ENCODE peak calls at places on chromosomes 7 and 10, in ten cellular contexts. One of them, this sample, is unnamed.

GRCh38 chr10:127337801-127338200 is 141.4 kb upstream of the INSYN2A start:
- DNase-seq in Ammon's horn: no peak
- DNase-seq in nucleus accumbens: no peak
- DNase-seq in aorta: no peak
- DNase-seq in hippocampal formation: no peak
- DNase-seq in NCI-H2171: peak; percentile 42
- DNase-seq in stimulated activated CD4-positive, alpha-beta T cell treated with anti-CD3 and anti-CD28 coated beads, Interleukin-2, amount 100 ng/mL, for 48 hours: no peak
- DNase-seq in Panc1: no peak
- DNase-seq in NCI-H187 treated with DMSO at 0.1 percent for 48 hours: no peak
- DNase-seq in epithelial cell of esophagus: no peak
- DNase-seq in this sample: no peak

GRCh38 chr7:127924874-127925273 is 106.4 kb downstream of the LRRC4 start:
- DNase-seq in Ammon's horn: no peak
- DNase-seq in nucleus accumbens: no peak
- DNase-seq in aorta: no peak
- DNase-seq in hippocampal formation: no peak
- DNase-seq in NCI-H2171: no peak
- DNase-seq in stimulated activated CD4-positive, alpha-beta T cell treated with anti-CD3 and anti-CD28 coated beads, Interleukin-2, amount 100 ng/mL, for 48 hours: no peak
- DNase-seq in Panc1: no peak
- DNase-seq in NCI-H187 treated with DMSO at 0.1 percent for 48 hours: no peak
- DNase-seq in epithelial cell of esophagus: no peak
- DNase-seq in this sample: no peak

GRCh38 chr10:4736608-4737007 is 89.4 kb upstream of the AKR1E2 start:
- DNase-seq in Ammon's horn: no peak
- DNase-seq in nucleus accumbens: no peak
- DNase-seq in aorta: no peak
- DNase-seq in hippocampal formation: no peak
- DNase-seq in NCI-H2171: no peak
- DNase-seq in stimulated activated CD4-positive, alpha-beta T cell treated with anti-CD3 and anti-CD28 coated beads, Interleukin-2, amount 100 ng/mL, for 48 hours: no peak
- DNase-seq in Panc1: no peak
- DNase-seq in NCI-H187 treated with DMSO at 0.1 percent for 48 hours: no peak
- DNase-seq in epithelial cell of esophagus: no peak
- DNase-seq in this sample: no peak

GRCh38 chr7:117008849-117009531 is 55.7 kb downstream of the ST7 start:
- DNase-seq in Ammon's horn: no peak
- DNase-seq in nucleus accumbens: no peak
- DNase-seq in aorta: no peak
- DNase-seq in hippocampal formation: no peak
- DNase-seq in NCI-H2171: no peak
- DNase-seq in stimulated activated CD4-positive, alpha-beta T cell treated with anti-CD3 and anti-CD28 coated beads, Interleukin-2, amount 100 ng/mL, for 48 hours: no peak
- DNase-seq in Panc1: no peak
- DNase-seq in NCI-H187 treated with DMSO at 0.1 percent for 48 hours: no peak
- DNase-seq in epithelial cell of esophagus: no peak
- DNase-seq in this sample: no peak

GRCh38 chr7:106392565-106392964 is 107.8 kb upstream of the NAMPT start:
- DNase-seq in Ammon's horn: no peak
- DNase-seq in nucleus accumbens: no peak
- DNase-seq in aorta: no peak
- DNase-seq in hippocampal formation: no peak
- DNase-seq in NCI-H2171: no peak
- DNase-seq in stimulated activated CD4-positive, alpha-beta T cell treated with anti-CD3 and anti-CD28 coated beads, Interleukin-2, amount 100 ng/mL, for 48 hours: no peak
- DNase-seq in Panc1: no peak
- DNase-seq in NCI-H187 treated with DMSO at 0.1 percent for 48 hours: no peak
- DNase-seq in epithelial cell of esophagus: peak; percentile 74
- DNase-seq in this sample: no peak

GRCh38 chr10:34089294-34089693 is 725.8 kb downstream of the PARD3 start:
- DNase-seq in Ammon's horn: no peak
- DNase-seq in nucleus accumbens: no peak
- DNase-seq in aorta: no peak
- DNase-seq in hippocampal formation: no peak
- DNase-seq in NCI-H2171: no peak
- DNase-seq in stimulated activated CD4-positive, alpha-beta T cell treated with anti-CD3 and anti-CD28 coated beads, Interleukin-2, amount 100 ng/mL, for 48 hours: no peak
- DNase-seq in Panc1: no peak
- DNase-seq in NCI-H187 treated with DMSO at 0.1 percent for 48 hours: no peak
- DNase-seq in epithelial cell of esophagus: no peak
- DNase-seq in this sample: no peak

GRCh38 chr7:128347573-128348147 is 4.0 kb upstream of the RBM28 start:
- DNase-seq in Ammon's horn: peak; percentile 72
- DNase-seq in nucleus accumbens: no peak
- DNase-seq in aorta: no peak
- DNase-seq in hippocampal formation: peak; percentile 48
- DNase-seq in NCI-H2171: peak; percentile 1
- DNase-seq in stimulated activated CD4-positive, alpha-beta T cell treated with anti-CD3 and anti-CD28 coated beads, Interleukin-2, amount 100 ng/mL, for 48 hours: no peak
- DNase-seq in Panc1: no peak
- DNase-seq in NCI-H187 treated with DMSO at 0.1 percent for 48 hours: no peak
- DNase-seq in epithelial cell of esophagus: peak; percentile 63
- DNase-seq in this sample: peak; percentile 30

GRCh38 chr7:25711940-25712339 is 440.1 kb upstream of the NFE2L3 start:
- DNase-seq in Ammon's horn: no peak
- DNase-seq in nucleus accumbens: no peak
- DNase-seq in aorta: no peak
- DNase-seq in hippocampal formation: no peak
- DNase-seq in NCI-H2171: no peak
- DNase-seq in stimulated activated CD4-positive, alpha-beta T cell treated with anti-CD3 and anti-CD28 coated beads, Interleukin-2, amount 100 ng/mL, for 48 hours: no peak
- DNase-seq in Panc1: no peak
- DNase-seq in NCI-H187 treated with DMSO at 0.1 percent for 48 hours: no peak
- DNase-seq in epithelial cell of esophagus: no peak
- DNase-seq in this sample: no peak

GRCh38 chr7:74093671-74094223 is 10.1 kb downstream of the LIMK1 start:
- DNase-seq in Ammon's horn: no peak
- DNase-seq in nucleus accumbens: no peak
- DNase-seq in aorta: no peak
- DNase-seq in hippocampal formation: no peak
- DNase-seq in NCI-H2171: no peak
- DNase-seq in stimulated activated CD4-positive, alpha-beta T cell treated with anti-CD3 and anti-CD28 coated beads, Interleukin-2, amount 100 ng/mL, for 48 hours: no peak
- DNase-seq in Panc1: no peak
- DNase-seq in NCI-H187 treated with DMSO at 0.1 percent for 48 hours: no peak
- DNase-seq in epithelial cell of esophagus: no peak
- DNase-seq in this sample: no peak

GRCh38 chr10:4141471-4141870 is 356.5 kb upstream of the KLF6 start:
- DNase-seq in Ammon's horn: no peak
- DNase-seq in nucleus accumbens: no peak
- DNase-seq in aorta: no peak
- DNase-seq in hippocampal formation: no peak
- DNase-seq in NCI-H2171: no peak
- DNase-seq in stimulated activated CD4-positive, alpha-beta T cell treated with anti-CD3 and anti-CD28 coated beads, Interleukin-2, amount 100 ng/mL, for 48 hours: no peak
- DNase-seq in Panc1: no peak
- DNase-seq in NCI-H187 treated with DMSO at 0.1 percent for 48 hours: no peak
- DNase-seq in epithelial cell of esophagus: peak; percentile 43
- DNase-seq in this sample: no peak

GRCh38 chr10:118047363-118047719 is 600 bp upstream of the RAB11FIP2 start:
- DNase-seq in Ammon's horn: no peak
- DNase-seq in nucleus accumbens: no peak
- DNase-seq in aorta: no peak
- DNase-seq in hippocampal formation: no peak
- DNase-seq in NCI-H2171: no peak
- DNase-seq in stimulated activated CD4-positive, alpha-beta T cell treated with anti-CD3 and anti-CD28 coated beads, Interleukin-2, amount 100 ng/mL, for 48 hours: no peak
- DNase-seq in Panc1: no peak
- DNase-seq in NCI-H187 treated with DMSO at 0.1 percent for 48 hours: no peak
- DNase-seq in epithelial cell of esophagus: no peak
- DNase-seq in this sample: no peak

GRCh38 chr10:99234739-99235468 is 748 bp downstream of the HPSE2 start:
- DNase-seq in Ammon's horn: no peak
- DNase-seq in nucleus accumbens: no peak
- DNase-seq in aorta: no peak
- DNase-seq in hippocampal formation: no peak
- DNase-seq in NCI-H2171: no peak
- DNase-seq in stimulated activated CD4-positive, alpha-beta T cell treated with anti-CD3 and anti-CD28 coated beads, Interleukin-2, amount 100 ng/mL, for 48 hours: no peak
- DNase-seq in Panc1: no peak
- DNase-seq in NCI-H187 treated with DMSO at 0.1 percent for 48 hours: no peak
- DNase-seq in epithelial cell of esophagus: no peak
- DNase-seq in this sample: no peak

GRCh38 chr10:97049670-97050069 is 136.1 kb downstream of the SLIT1 start:
- DNase-seq in Ammon's horn: no peak
- DNase-seq in nucleus accumbens: no peak
- DNase-seq in aorta: no peak
- DNase-seq in hippocampal formation: no peak
- DNase-seq in NCI-H2171: no peak
- DNase-seq in stimulated activated CD4-positive, alpha-beta T cell treated with anti-CD3 and anti-CD28 coated beads, Interleukin-2, amount 100 ng/mL, for 48 hours: no peak
- DNase-seq in Panc1: no peak
- DNase-seq in NCI-H187 treated with DMSO at 0.1 percent for 48 hours: no peak
- DNase-seq in epithelial cell of esophagus: no peak
- DNase-seq in this sample: no peak

GRCh38 chr7:10981317-10981716 is 7.6 kb downstream of the PHF14 start:
- DNase-seq in Ammon's horn: no peak
- DNase-seq in nucleus accumbens: no peak
- DNase-seq in aorta: no peak
- DNase-seq in hippocampal formation: no peak
- DNase-seq in NCI-H2171: no peak
- DNase-seq in stimulated activated CD4-positive, alpha-beta T cell treated with anti-CD3 and anti-CD28 coated beads, Interleukin-2, amount 100 ng/mL, for 48 hours: no peak
- DNase-seq in Panc1: no peak
- DNase-seq in NCI-H187 treated with DMSO at 0.1 percent for 48 hours: no peak
- DNase-seq in epithelial cell of esophagus: no peak
- DNase-seq in this sample: no peak

GRCh38 chr7:137990251-137990901 is 11.5 kb downstream of the CREB3L2 start:
- DNase-seq in Ammon's horn: no peak
- DNase-seq in nucleus accumbens: no peak
- DNase-seq in aorta: no peak
- DNase-seq in hippocampal formation: no peak
- DNase-seq in NCI-H2171: no peak
- DNase-seq in stimulated activated CD4-positive, alpha-beta T cell treated with anti-CD3 and anti-CD28 coated beads, Interleukin-2, amount 100 ng/mL, for 48 hours: no peak
- DNase-seq in Panc1: no peak
- DNase-seq in NCI-H187 treated with DMSO at 0.1 percent for 48 hours: no peak
- DNase-seq in epithelial cell of esophagus: peak; percentile 95
- DNase-seq in this sample: no peak

This sample was measured in stimulated activated CD8-positive, alpha-beta memory T cell treated with anti-CD3 and anti-CD28 coated beads, Interleukin-15, amount 100 ng/mL, for 48 hours.